ENCODE peak calls at places on chromosomes 7 and 10, in eight cellular contexts. Y is brain microvascular endothelial cell; Z is ovary; T is transverse colon; L is GM06990; J is cardiac muscle cell; R is CD8-positive, alpha-beta T cell; X is left lung. K is an unnamed sample.
A peak's percentile ranks its signal among the peaks of the same experiment; 100 is the strongest.

GRCh38 chr10:126207313-126207771 is 180.9 kb downstream of the ADAM12 start:
- DNase-seq in T (no peak), J (no peak), R (no peak), L (no peak), Z (no peak), Y (no peak), X (no peak), K (no peak)

GRCh38 chr7:20778063-20778721 is 8.5 kb downstream of the SP8 start:
- DNase-seq in L (peak; percentile 25), T (peak; percentile 18), X (no peak), Z (no peak), J (peak; percentile 41), R (no peak), Y (no peak), K (peak; percentile 91)

GRCh38 chr10:24822557-24822956 is 98.9 kb upstream of the ARHGAP21 start:
- DNase-seq in X (no peak), J (no peak), R (no peak), Y (no peak), L (peak; percentile 20), T (no peak), Z (no peak), K (no peak)

GRCh38 chr7:149855368-149856305 is 17.5 kb downstream of the ZNF862 start:
- DNase-seq in R (no peak), J (peak; percentile 72), Z (no peak), Y (peak; percentile 84), T (no peak), X (no peak), L (no peak), K (peak; percentile 83)

GRCh38 chr10:44930904-44931620 is 19.9 kb downstream of the TMEM72 start:
- DNase-seq in X (peak; percentile 36), Z (no peak), L (no peak), T (no peak), J (no peak), Y (no peak), R (no peak), K (no peak)

GRCh38 chr10:70466951-70467350 is 11.6 kb upstream of the PALD1 start:
- DNase-seq in X (no peak), Y (no peak), T (no peak), L (no peak), J (no peak), R (no peak), Z (no peak), K (peak; percentile 49)

GRCh38 chr7:43648725-43649406 is 66.0 kb downstream of the STK17A start:
- DNase-seq in L (peak; percentile 84), Y (peak; percentile 89), T (peak; percentile 68), J (peak; percentile 74), Z (no peak), X (no peak), R (peak; percentile 78), K (no peak)

GRCh38 chr7:2175091-2175490 is 57.7 kb downstream of the MAD1L1 start:
- DNase-seq in X (no peak), T (no peak), L (no peak), R (no peak), Z (no peak), Y (peak; percentile 28), J (no peak), K (no peak)

DNA sequence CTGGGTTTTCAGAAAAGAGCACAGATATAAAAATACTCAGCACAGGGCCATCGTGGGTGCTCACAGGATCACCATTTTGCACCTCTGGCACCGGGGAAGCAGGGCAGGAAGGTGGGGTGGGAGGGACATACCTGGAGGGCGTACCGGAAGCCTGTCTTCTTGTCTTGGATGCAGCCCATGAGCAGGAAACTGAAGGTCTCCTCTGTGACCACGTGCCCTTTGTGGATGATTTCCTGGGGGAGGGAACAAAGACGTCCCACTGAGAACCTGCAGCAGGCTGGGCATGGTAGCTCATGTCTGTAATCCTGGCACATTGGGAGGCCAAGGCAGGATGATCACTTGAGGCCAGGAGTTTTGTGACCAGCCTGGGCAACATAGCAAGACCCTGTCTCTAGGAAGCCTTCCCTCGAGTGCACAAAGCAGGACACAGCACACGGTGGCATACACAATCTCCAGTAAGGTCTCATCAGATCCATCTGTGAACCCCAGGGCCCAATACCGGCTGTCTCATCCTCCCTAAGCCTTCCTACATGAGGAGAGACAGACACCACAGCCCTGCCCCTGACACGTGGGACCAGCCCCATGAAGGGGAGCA is 9.5 kb downstream of the PTCD1 start:
- DNase-seq in X (no peak), T (no peak), J (no peak), Z (no peak), Y (no peak), L (no peak), R (no peak), K (no peak)
- H3K36me3 ChIP-seq in X (peaks cover 85% of the 10 kb centered on the region), T (no peaks in the 10 kb centered on the region), J (peaks cover 21% of the 10 kb centered on the region), Z (no peaks in the 10 kb centered on the region), Y (peaks cover 58% of the 10 kb centered on the region), L (peaks cover 31% of the 10 kb centered on the region), R (peaks cover 8% of the 10 kb centered on the region), K (peaks cover 44% of the 10 kb centered on the region)

GRCh38 chr10:32269343-32270100 is 77.4 kb downstream of the EPC1 start:
- DNase-seq in L (no peak), X (no peak), Z (no peak), Y (no peak), R (no peak), T (no peak), J (no peak), K (no peak)

GRCh38 chr10:32266566-32266965 is 80.4 kb downstream of the EPC1 start:
- DNase-seq in Y (no peak), X (no peak), R (no peak), L (no peak), T (no peak), J (no peak), Z (no peak), K (no peak)

GRCh38 chr10:32266979-32267378 is 80.0 kb downstream of the EPC1 start:
- DNase-seq in T (no peak), Y (no peak), X (no peak), Z (no peak), L (no peak), R (no peak), J (no peak), K (peak; percentile 75)

GRCh38 chr10:32273326-32273725 is 73.6 kb downstream of the EPC1 start:
- DNase-seq in R (no peak), Y (no peak), Z (no peak), T (no peak), J (no peak), L (no peak), X (no peak), K (no peak)

DNA sequence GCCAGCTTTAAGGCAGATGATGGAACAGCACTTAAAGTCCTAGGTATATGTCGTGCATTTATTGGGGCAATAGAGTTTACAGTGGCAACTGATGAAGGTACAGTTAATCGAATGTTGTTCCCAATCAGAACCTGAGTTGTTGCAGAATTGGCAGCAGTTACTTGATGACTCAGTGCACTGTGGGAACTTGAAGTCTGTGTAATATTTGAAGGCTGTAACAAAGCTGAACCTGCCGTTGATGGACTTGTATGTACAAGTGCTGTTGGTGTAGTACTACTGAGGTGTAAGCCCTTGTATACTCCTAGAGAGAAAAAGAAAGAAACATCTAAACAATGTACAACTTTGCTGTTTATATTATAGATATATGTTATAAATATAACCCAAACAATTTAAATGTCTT is 75.3 kb downstream of the EPC1 start:
- DNase-seq in X (no peak), Y (peak; percentile 46), Z (no peak), T (no peak), J (peak; percentile 23), L (no peak), R (no peak), K (no peak)
- H3K36me3 ChIP-seq in X (peaks cover 83% of the 10 kb centered on the region), Y (peaks cover 35% of the 10 kb centered on the region), Z (no peaks in the 10 kb centered on the region), T (no peaks in the 10 kb centered on the region), J (peaks cover 40% of the 10 kb centered on the region), L (peaks cover 11% of the 10 kb centered on the region), R (peaks cover 47% of the 10 kb centered on the region), K (peaks cover 6% of the 10 kb centered on the region)

GRCh38 chr7:101239951-101240220 is 2.3 kb upstream of the CLDN15 start:
- DNase-seq in Z (no peak), R (no peak), T (no peak), J (no peak), Y (no peak), X (no peak), L (no peak), K (peak; percentile 34)

GRCh38 chr7:101239191-101239950 is 1.8 kb upstream of the CLDN15 start:
- DNase-seq in R (no peak), Y (no peak), X (no peak), J (no peak), Z (no peak), L (no peak), T (no peak), K (no peak)

GRCh38 chr7:101241015-101241363 is 3.4 kb upstream of the CLDN15 start:
- DNase-seq in J (peak; percentile 45), T (no peak), R (no peak), Y (no peak), L (no peak), X (no peak), Z (no peak), K (no peak)

GRCh38 chr7:101238226-101239182 is 902 bp upstream of the CLDN15 start:
- DNase-seq in X (no peak), L (no peak), Z (no peak), J (no peak), R (no peak), T (no peak), Y (no peak), K (peak; percentile 65)

DNA sequence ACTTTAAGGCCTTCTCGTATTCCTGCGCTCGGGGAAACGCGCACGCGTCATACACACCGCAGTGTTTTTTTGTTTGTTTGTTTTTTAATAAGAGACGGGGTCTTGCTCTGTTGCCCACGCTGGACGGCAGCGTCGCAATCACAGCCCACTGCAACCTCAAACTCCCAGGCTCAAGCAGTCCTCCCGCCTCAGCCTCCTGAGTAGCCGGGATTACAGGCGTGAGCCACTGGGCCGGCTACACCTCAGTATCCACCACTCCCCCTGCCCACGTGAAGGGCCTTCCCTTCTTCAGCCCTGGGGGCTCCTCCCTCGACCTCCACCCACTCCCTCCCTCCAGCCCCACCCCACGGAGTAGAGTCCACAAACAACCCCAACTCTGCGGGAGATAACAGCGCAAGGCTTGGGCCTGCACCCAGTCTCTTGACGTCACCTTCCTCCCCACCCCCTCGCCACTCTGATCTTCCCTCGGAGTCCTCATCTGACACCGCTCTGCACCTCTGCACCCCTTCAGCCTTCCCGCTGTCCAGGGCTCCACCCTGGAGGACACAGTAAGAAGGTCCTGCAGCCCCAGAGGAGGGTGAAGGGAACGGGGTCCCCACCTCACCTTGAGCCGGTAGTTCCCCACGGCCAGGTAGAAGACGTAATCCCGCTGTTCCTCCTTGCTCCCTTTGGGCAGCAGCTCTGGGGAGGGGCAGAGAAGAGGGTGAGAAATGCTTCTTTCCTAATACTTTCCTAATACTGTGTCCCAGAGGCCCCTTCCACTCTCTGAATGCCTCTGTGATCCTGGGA is 2.8 kb upstream of the CLDN15 start:
- DNase-seq in L (no peak), Y (no peak), Z (no peak), J (no peak), T (no peak), X (no peak), R (no peak), K (peak; percentile 26)
- H3K36me3 ChIP-seq in L (peaks cover 26% of the 10 kb centered on the region), Y (peaks cover 32% of the 10 kb centered on the region), Z (no peaks in the 10 kb centered on the region), J (peaks cover 8% of the 10 kb centered on the region), T (no peaks in the 10 kb centered on the region), X (peaks cover 54% of the 10 kb centered on the region), R (peaks cover 5% of the 10 kb centered on the region), K (peaks cover 3% of the 10 kb centered on the region)

DNA sequence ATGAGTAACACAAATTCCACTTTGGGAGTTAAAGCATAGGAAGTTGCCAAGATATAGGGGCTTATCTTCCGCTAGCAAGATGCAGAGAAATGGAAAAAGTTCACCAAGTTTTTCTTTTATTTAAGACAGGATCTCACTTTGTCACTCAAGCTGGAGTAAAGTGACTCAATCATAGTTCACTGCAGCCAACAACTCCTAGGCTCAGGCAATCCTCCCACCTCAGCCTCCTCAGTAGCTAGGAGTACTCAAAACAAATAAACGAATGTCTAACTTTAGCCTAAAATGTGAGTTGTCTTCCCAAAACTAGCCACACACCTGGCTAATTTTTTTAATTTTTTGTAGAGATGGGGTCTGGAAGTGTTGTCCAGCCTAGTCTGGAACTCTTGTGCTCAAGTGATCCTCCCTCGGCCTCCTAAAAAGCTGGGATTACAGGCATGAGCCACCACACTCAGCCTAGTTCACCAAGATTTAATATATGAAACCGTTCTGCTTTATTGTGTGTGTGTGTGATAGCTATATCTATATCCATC is 9.9 kb downstream of the VIM start:
- DNase-seq in J (no peak), L (no peak), R (no peak), X (no peak), Y (no peak), T (no peak), Z (no peak), K (no peak)
- H3K36me3 ChIP-seq in J (peaks cover 52% of the 10 kb centered on the region), L (peaks cover 13% of the 10 kb centered on the region), R (peaks cover 46% of the 10 kb centered on the region), X (peaks cover 54% of the 10 kb centered on the region), Y (peaks cover 44% of the 10 kb centered on the region), T (no peaks in the 10 kb centered on the region), Z (no peaks in the 10 kb centered on the region), K (peaks cover 23% of the 10 kb centered on the region)